ENCODE peak calls at places on chromosomes 5 and 9, in eight cellular contexts. A is aorta; E is stimulated activated CD4-positive, alpha-beta T cell treated with anti-CD3 and anti-CD28 coated beads, TNF-alpha, amount 100 ng/mL, for 4 hours; H is PC-3; X is DMS153; C is iris pigment epithelial cell; Y is A172; I is left ventricle myocardium inferior. R is an unnamed sample.

GRCh38 chr5:73412597-73412988 is 36.0 kb downstream of the FOXD1 start:
- DNase-seq in A (no peak), E (no peak), H (peak), X (no peak), C (peak), Y (peak), I (no peak), R (no peak)

GRCh38 chr5:104088876-104089778 is 526.5 kb upstream of the NUDT12 start:
- DNase-seq in A (no peak), E (no peak), H (peak), X (no peak), C (peak), Y (peak), I (no peak), R (no peak)

GRCh38 chr5:90645024-90645610 is 86.5 kb downstream of the ADGRV1 start:
- DNase-seq in A (no peak), E (no peak), H (no peak), X (no peak), C (peak), Y (peak), I (no peak), R (no peak)

GRCh38 chr9:98607787-98608186 is 100.9 kb downstream of the GABBR2 start:
- DNase-seq in A (no peak), E (no peak), H (peak), X (no peak), C (peak), Y (peak), I (no peak), R (no peak)

GRCh38 chr5:2009986-2010914 is 127.5 kb upstream of the IRX4 start:
- DNase-seq in A (no peak), E (no peak), H (no peak), X (no peak), C (no peak), Y (no peak), I (no peak), R (no peak)

GRCh38 chr5:116395708-116396203 is 178.9 kb downstream of the SEMA6A start:
- DNase-seq in A (no peak), E (no peak), H (no peak), X (no peak), C (no peak), Y (no peak), I (no peak), R (no peak)

GRCh38 chr9:306907-307306 is 92.2 kb downstream of the DOCK8 start:
- DNase-seq in A (no peak), E (no peak), H (peak), X (no peak), C (no peak), Y (no peak), I (no peak), R (no peak)

GRCh38 chr5:132424167-132424935 is 54.8 kb downstream of the SLC22A5 start:
- DNase-seq in A (no peak), E (no peak), H (no peak), X (no peak), C (no peak), Y (no peak), I (no peak), R (no peak)

GRCh38 chr5:169393907-169394306 is 93.0 kb upstream of the SLIT3 start:
- DNase-seq in A (no peak), E (no peak), H (no peak), X (no peak), C (no peak), Y (no peak), I (no peak), R (no peak)

GRCh38 chr5:76638466-76638865 is 15.3 kb upstream of the F2RL2 start:
- DNase-seq in A (no peak), E (no peak), H (no peak), X (no peak), C (peak), Y (no peak), I (no peak), R (no peak)

GRCh38 chr9:96875460-96876142 is 21.3 kb upstream of the ZNF782 start:
- DNase-seq in A (no peak), E (no peak), H (peak), X (peak), C (peak), Y (peak), I (peak), R (peak)

GRCh38 chr5:159993194-159993593 is 15.7 kb upstream of the TTC1 start:
- DNase-seq in A (no peak), E (no peak), H (no peak), X (no peak), C (no peak), Y (no peak), I (no peak), R (no peak)

GRCh38 chr9:96686638-96687335 is 31.7 kb upstream of the PRXL2C start:
- DNase-seq in A (peak), E (peak), H (no peak), X (peak), C (peak), Y (no peak), I (peak), R (peak)

GRCh38 chr9:5518937-5519319 is 8.6 kb downstream of the PDCD1LG2 start:
- DNase-seq in A (no peak), E (no peak), H (no peak), X (no peak), C (no peak), Y (no peak), I (no peak), R (no peak)

GRCh38 chr9:2291980-2292704 is 277.0 kb downstream of the SMARCA2 start:
- DNase-seq in A (no peak), E (no peak), H (peak), X (peak), C (peak), Y (no peak), I (no peak), R (peak)

GRCh38 chr5:88656196-88656935 is 226.6 kb downstream of the MEF2C start:
- DNase-seq in A (no peak), E (no peak), H (no peak), X (no peak), C (no peak), Y (no peak), I (no peak), R (no peak)

GRCh38 chr5:86030753-86031152 is 587.0 kb upstream of the COX7C start:
- DNase-seq in A (no peak), E (no peak), H (peak), X (no peak), C (no peak), Y (no peak), I (no peak), R (no peak)

GRCh38 chr5:89729623-89730390 is 679.7 kb downstream of the CETN3 start:
- DNase-seq in A (no peak), E (no peak), H (peak), X (no peak), C (no peak), Y (peak), I (no peak), R (no peak)

GRCh38 chr5:57662991-57663390 is 180.4 kb upstream of the ACTBL2 start:
- DNase-seq in A (no peak), E (no peak), H (no peak), X (no peak), C (no peak), Y (no peak), I (no peak), R (no peak)

GRCh38 chr9:109305801-109306200 is 15.1 kb downstream of the EPB41L4B start:
- DNase-seq in A (no peak), E (no peak), H (no peak), X (no peak), C (no peak), Y (no peak), I (no peak), R (no peak)

GRCh38 chr9:135212961-135213360 is 125.5 kb downstream of the OLFM1 start:
- DNase-seq in A (peak), E (no peak), H (no peak), X (no peak), C (no peak), Y (no peak), I (no peak), R (peak)

GRCh38 chr9:8652282-8652681 is 852.7 kb upstream of the DMAC1 start:
- DNase-seq in A (no peak), E (no peak), H (no peak), X (no peak), C (no peak), Y (no peak), I (no peak), R (no peak)

GRCh38 chr9:105118646-105119045 is 125.8 kb upstream of the SLC44A1 start:
- DNase-seq in A (no peak), E (no peak), H (no peak), X (no peak), C (peak), Y (no peak), I (no peak), R (no peak)

GRCh38 chr9:84331119-84331791 is 9.3 kb downstream of the SLC28A3 start:
- DNase-seq in A (no peak), E (no peak), H (peak), X (no peak), C (no peak), Y (no peak), I (no peak), R (no peak)

GRCh38 chr5:28523887-28524637 is 1485.7 kb upstream of the CDH9 start:
- DNase-seq in A (no peak), E (no peak), H (peak), X (no peak), C (peak), Y (peak), I (no peak), R (no peak)

GRCh38 chr5:142322747-142323479 is 1.9 kb downstream of the SPRY4 start:
- DNase-seq in A (no peak), E (no peak), H (peak), X (no peak), C (no peak), Y (no peak), I (peak), R (no peak)

R was measured in psoas muscle.